ENCODE peak calls at places on chromosomes 4 and X, in seven cellular contexts. N, X, U, J, O, I and A are unnamed samples.

GRCh38 chr4:153408932-153409331 is 57.2 kb upstream of the TMEM131L start:
- DNase-seq in N (no peak), X (no peak), U (peak; percentile 30), J (no peak), O (no peak), I (no peak), A (no peak)

GRCh38 chr4:102420563-102421221 is 75.4 kb upstream of the SLC39A8 start:
- DNase-seq in N (no peak), X (no peak), U (peak; percentile 60), J (no peak), O (no peak), I (no peak), A (no peak)

GRCh38 chr4:41129128-41129754 is 85.1 kb downstream of the APBB2 start:
- DNase-seq in N (no peak), X (no peak), U (no peak), J (no peak), O (no peak), I (no peak), A (no peak)

GRCh38 chr4:13399257-13399656 is 84.9 kb downstream of the RAB28 start:
- DNase-seq in N (no peak), X (no peak), U (peak; percentile 3), J (no peak), O (no peak), I (no peak), A (no peak)

GRCh38 chr4:175419120-175419774 is 392.8 kb downstream of the GPM6A start:
- DNase-seq in N (no peak), X (no peak), U (peak; percentile 90), J (no peak), O (no peak), I (no peak), A (no peak)

GRCh38 chr4:89829470-89830138 is 7.4 kb downstream of the SNCA start:
- DNase-seq in N (no peak), X (no peak), U (no peak), J (no peak), O (no peak), I (peak; percentile 55), A (no peak)

GRCh38 chr4:107740381-107740780 is 20.3 kb upstream of the PAPSS1 start:
- DNase-seq in N (no peak), X (no peak), U (peak; percentile 46), J (no peak), O (no peak), I (no peak), A (no peak)

GRCh38 chrX:154855256-154855655 is 20.8 kb upstream of the SMIM9 start:
- DNase-seq in N (no peak), X (no peak), U (no peak), J (no peak), O (no peak), I (no peak), A (no peak)

GRCh38 chr4:624705-625590 is at the start of gene PDE6B:
- DNase-seq in N (no peak), X (no peak), U (no peak), J (no peak), O (no peak), I (peak; percentile 22), A (no peak)

GRCh38 chr4:173119818-173120217 is 48.8 kb upstream of the GALNT7 start:
- DNase-seq in N (no peak), X (no peak), U (peak; percentile 28), J (no peak), O (no peak), I (no peak), A (no peak)

GRCh38 chr4:95693594-95693993 is 144.8 kb upstream of the UNC5C start:
- DNase-seq in N (no peak), X (no peak), U (peak; percentile 58), J (no peak), O (no peak), I (no peak), A (no peak)

GRCh38 chr4:157600583-157600982 is 380.1 kb downstream of the GRIA2 start:
- DNase-seq in N (no peak), X (no peak), U (no peak), J (no peak), O (no peak), I (no peak), A (no peak)

GRCh38 chrX:115940888-115941332 is 229.6 kb upstream of the AGTR2 start:
- DNase-seq in N (no peak), X (peak; percentile 61), U (peak; percentile 81), J (peak; percentile 24), O (no peak), I (peak; percentile 85), A (no peak)

GRCh38 chrX:128781506-128781905 is 729.3 kb upstream of the ACTRT1 start:
- DNase-seq in N (no peak), X (no peak), U (peak; percentile 46), J (no peak), O (no peak), I (no peak), A (no peak)

DNA sequence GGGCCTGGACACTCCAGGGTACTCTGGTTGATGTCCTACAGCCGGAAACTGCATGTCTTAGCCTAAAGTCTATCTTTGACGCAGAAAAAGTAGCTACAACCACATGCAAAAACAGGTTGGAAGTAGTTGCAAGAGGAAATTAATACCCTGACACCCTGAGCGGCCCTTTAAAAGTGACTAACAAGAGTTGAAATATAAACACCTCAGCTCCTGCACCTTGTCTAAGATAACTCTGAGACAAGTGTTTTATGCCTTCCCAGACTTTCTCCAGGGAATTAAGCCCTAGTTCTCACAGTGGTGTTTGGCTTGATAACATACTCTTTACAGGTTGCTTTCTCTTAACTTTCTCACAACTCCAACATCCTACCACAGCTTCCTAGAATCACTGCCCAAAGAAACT is 943.1 kb downstream of the DMD start:
- DNase-seq in N (no peak), X (no peak), U (no peak), J (no peak), O (no peak), I (no peak), A (no peak)
- H3K9me3 ChIP-seq in N (no peaks in the 10 kb centered on the region), X (peaks cover 10% of the 10 kb centered on the region), U (no peaks in the 10 kb centered on the region), J (peaks cover 9% of the 10 kb centered on the region), O (peaks cover 5% of the 10 kb centered on the region), I (no peaks in the 10 kb centered on the region), A (peaks cover 8% of the 10 kb centered on the region)

GRCh38 chr4:30429813-30430466 is 290.2 kb upstream of the PCDH7 start:
- DNase-seq in N (no peak), X (no peak), U (peak; percentile 77), J (no peak), O (no peak), I (no peak), A (no peak)
- H3K9me3 ChIP-seq in N (no peaks in the 10 kb centered on the region), X (no peaks in the 10 kb centered on the region), U (no peaks in the 10 kb centered on the region), J (no peaks in the 10 kb centered on the region), O (no peaks in the 10 kb centered on the region), I (no peaks in the 10 kb centered on the region), A (peaks cover 26% of the 10 kb centered on the region)

DNA sequence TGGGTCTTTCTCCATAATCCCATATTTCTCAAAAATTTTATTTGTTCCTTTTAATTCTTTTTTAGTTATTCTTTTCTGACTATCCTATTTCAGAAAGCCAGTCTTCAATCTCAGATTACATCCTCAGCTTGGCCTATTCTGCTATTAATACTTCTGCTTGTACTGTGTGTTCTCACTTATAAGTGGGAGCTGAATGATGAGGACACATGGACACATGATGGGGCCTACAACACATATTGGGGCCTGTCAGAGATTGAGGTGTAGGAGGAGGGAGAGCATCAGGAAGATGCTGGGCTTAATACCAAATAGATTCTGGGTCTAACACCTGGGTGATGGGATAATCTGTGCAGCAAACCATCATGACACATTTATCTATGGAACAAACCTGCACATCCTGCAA is 82.3 kb downstream of the MAGEE1 start:
- DNase-seq in N (no peak), X (no peak), U (no peak), J (no peak), O (no peak), I (no peak), A (no peak)
- H3K9me3 ChIP-seq in N (no peaks in the 10 kb centered on the region), X (no peaks in the 10 kb centered on the region), U (no peaks in the 10 kb centered on the region), J (no peaks in the 10 kb centered on the region), O (no peaks in the 10 kb centered on the region), I (peaks cover 4% of the 10 kb centered on the region), A (no peaks in the 10 kb centered on the region)

DNA sequence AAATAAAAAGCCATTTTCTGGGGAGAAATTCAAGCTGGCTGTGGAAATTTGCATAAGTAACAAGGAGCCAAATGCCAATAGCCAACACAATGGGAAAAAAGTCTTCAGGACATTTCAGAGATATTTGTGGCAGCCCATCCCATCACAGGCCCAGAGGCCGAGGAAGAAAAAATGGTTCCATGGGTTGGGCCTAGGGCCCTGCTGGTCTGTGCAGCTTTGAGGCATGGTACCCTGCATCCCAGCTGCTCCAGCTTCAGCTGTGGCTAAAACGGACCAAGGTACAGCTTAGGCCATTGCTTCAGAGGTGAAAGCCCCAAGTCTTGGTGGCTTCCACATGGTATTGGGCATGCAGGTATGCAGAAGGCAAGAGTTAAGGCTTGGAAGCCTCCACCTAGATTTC is 14.2 kb upstream of the IL9R start:
- DNase-seq in N (no peak), X (no peak), U (no peak), J (no peak), O (no peak), I (no peak), A (no peak)
- H3K9me3 ChIP-seq in N (no peaks in the 10 kb centered on the region), X (peaks cover 7% of the 10 kb centered on the region), U (no peaks in the 10 kb centered on the region), J (peaks cover 24% of the 10 kb centered on the region), O (no peaks in the 10 kb centered on the region), I (peaks cover 3% of the 10 kb centered on the region), A (peaks cover 21% of the 10 kb centered on the region)

GRCh38 chrX:107197306-107197705 is 8.9 kb downstream of the NUP62CL start:
- DNase-seq in N (no peak), X (no peak), U (no peak), J (no peak), O (no peak), I (no peak), A (no peak)
- H3K9me3 ChIP-seq in N (no peaks in the 10 kb centered on the region), X (no peaks in the 10 kb centered on the region), U (no peaks in the 10 kb centered on the region), J (no peaks in the 10 kb centered on the region), O (no peaks in the 10 kb centered on the region), I (no peaks in the 10 kb centered on the region), A (no peaks in the 10 kb centered on the region)

DNA sequence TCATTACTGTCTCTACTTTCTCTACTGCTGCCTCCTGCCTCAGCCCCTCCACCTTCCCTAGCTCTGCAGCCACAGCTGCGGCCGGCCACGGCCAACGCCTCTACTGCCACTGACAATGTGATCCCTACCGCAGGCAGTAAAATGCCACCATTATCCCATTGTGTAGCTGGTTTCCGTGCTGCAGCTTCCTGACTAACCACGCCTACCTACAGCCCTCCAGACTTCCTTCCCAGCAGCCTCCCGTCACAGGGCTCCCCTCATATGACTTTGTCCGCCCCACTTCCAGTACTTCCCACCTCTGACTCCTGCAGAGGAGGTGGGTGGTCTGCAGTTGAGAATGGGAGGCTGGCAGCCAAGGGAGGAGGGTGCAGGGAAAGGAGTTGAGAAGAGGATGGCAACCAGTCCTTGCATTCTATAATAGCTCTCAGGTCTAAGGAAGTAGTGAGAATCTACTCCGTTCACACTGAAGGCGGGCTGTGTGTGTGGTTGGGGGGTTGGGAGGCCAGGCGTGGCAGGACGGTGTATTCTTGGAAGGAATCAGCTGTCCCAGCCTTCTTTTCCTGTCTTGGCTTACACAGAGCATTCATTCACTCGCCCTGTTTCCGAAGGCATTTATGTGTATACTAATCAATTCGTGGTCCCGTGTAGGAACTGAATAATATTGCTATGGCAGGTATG is 33.1 kb upstream of the USP51 start:
- DNase-seq in N (no peak), X (no peak), U (no peak), J (no peak), O (no peak), I (no peak), A (no peak)
- H3K9me3 ChIP-seq in N (no peaks in the 10 kb centered on the region), X (no peaks in the 10 kb centered on the region), U (no peaks in the 10 kb centered on the region), J (no peaks in the 10 kb centered on the region), O (no peaks in the 10 kb centered on the region), I (no peaks in the 10 kb centered on the region), A (no peaks in the 10 kb centered on the region)